ENCODE peak calls at places on chromosomes 2 and 18, in ten cellular contexts. One of them, this sample, is unnamed.

GRCh38 chr2:8416836-8417832 is 264.7 kb upstream of the ID2 start:
- DNase-seq in fibroblast of the aortic adventitia: no peak
- DNase-seq in lung: no peak
- DNase-seq in HCT116: no peak
- DNase-seq in endothelial cell: no peak
- DNase-seq in GM20000: no peak
- DNase-seq in astrocyte of the spinal cord: no peak
- DNase-seq in spleen: no peak
- DNase-seq in kidney epithelial cell: no peak
- DNase-seq in astrocyte of the cerebellum: no peak
- DNase-seq in this sample: no peak

GRCh38 chr2:175207741-175208438 is 26.4 kb upstream of the ATP5MC3 start:
- DNase-seq in fibroblast of the aortic adventitia: peak
- DNase-seq in lung: no peak
- DNase-seq in HCT116: no peak
- DNase-seq in endothelial cell: no peak
- DNase-seq in GM20000: no peak
- DNase-seq in astrocyte of the spinal cord: no peak
- DNase-seq in spleen: no peak
- DNase-seq in kidney epithelial cell: no peak
- DNase-seq in astrocyte of the cerebellum: no peak
- DNase-seq in this sample: no peak

GRCh38 chr2:137161250-137161649 is 395.9 kb downstream of the THSD7B start:
- DNase-seq in fibroblast of the aortic adventitia: no peak
- DNase-seq in lung: no peak
- DNase-seq in HCT116: no peak
- DNase-seq in endothelial cell: no peak
- DNase-seq in GM20000: no peak
- DNase-seq in astrocyte of the spinal cord: no peak
- DNase-seq in spleen: no peak
- DNase-seq in kidney epithelial cell: no peak
- DNase-seq in astrocyte of the cerebellum: no peak
- DNase-seq in this sample: no peak

GRCh38 chr2:162146906-162147305 is 5.1 kb downstream of the GCG start:
- DNase-seq in fibroblast of the aortic adventitia: no peak
- DNase-seq in lung: no peak
- DNase-seq in HCT116: no peak
- DNase-seq in endothelial cell: no peak
- DNase-seq in GM20000: no peak
- DNase-seq in astrocyte of the spinal cord: peak
- DNase-seq in spleen: no peak
- DNase-seq in kidney epithelial cell: no peak
- DNase-seq in astrocyte of the cerebellum: no peak
- DNase-seq in this sample: no peak

GRCh38 chr2:168307379-168307778 is 60.0 kb upstream of the STK39 start:
- DNase-seq in fibroblast of the aortic adventitia: no peak
- DNase-seq in lung: no peak
- DNase-seq in HCT116: no peak
- DNase-seq in endothelial cell: no peak
- DNase-seq in GM20000: no peak
- DNase-seq in astrocyte of the spinal cord: no peak
- DNase-seq in spleen: no peak
- DNase-seq in kidney epithelial cell: no peak
- DNase-seq in astrocyte of the cerebellum: no peak
- DNase-seq in this sample: no peak

GRCh38 chr2:16080071-16080470 is 139.7 kb downstream of the MYCN start:
- DNase-seq in fibroblast of the aortic adventitia: no peak
- DNase-seq in lung: no peak
- DNase-seq in HCT116: no peak
- DNase-seq in endothelial cell: no peak
- DNase-seq in GM20000: no peak
- DNase-seq in astrocyte of the spinal cord: no peak
- DNase-seq in spleen: no peak
- DNase-seq in kidney epithelial cell: no peak
- DNase-seq in astrocyte of the cerebellum: no peak
- DNase-seq in this sample: no peak

GRCh38 chr2:6372317-6372903 is 493.3 kb downstream of the CMPK2 start:
- DNase-seq in fibroblast of the aortic adventitia: peak
- DNase-seq in lung: no peak
- DNase-seq in HCT116: no peak
- DNase-seq in endothelial cell: no peak
- DNase-seq in GM20000: no peak
- DNase-seq in astrocyte of the spinal cord: peak
- DNase-seq in spleen: no peak
- DNase-seq in kidney epithelial cell: peak
- DNase-seq in astrocyte of the cerebellum: peak
- DNase-seq in this sample: no peak

GRCh38 chr2:241935314-241935713 is 65.8 kb downstream of the RTP5 start:
- DNase-seq in fibroblast of the aortic adventitia: peak
- DNase-seq in lung: no peak
- DNase-seq in HCT116: peak
- DNase-seq in endothelial cell: no peak
- DNase-seq in GM20000: no peak
- DNase-seq in astrocyte of the spinal cord: peak
- DNase-seq in spleen: no peak
- DNase-seq in kidney epithelial cell: no peak
- DNase-seq in astrocyte of the cerebellum: no peak
- DNase-seq in this sample: no peak

GRCh38 chr2:42243297-42243696 is 74.1 kb downstream of the EML4 start:
- DNase-seq in fibroblast of the aortic adventitia: no peak
- DNase-seq in lung: no peak
- DNase-seq in HCT116: no peak
- DNase-seq in endothelial cell: no peak
- DNase-seq in GM20000: no peak
- DNase-seq in astrocyte of the spinal cord: no peak
- DNase-seq in spleen: no peak
- DNase-seq in kidney epithelial cell: no peak
- DNase-seq in astrocyte of the cerebellum: no peak
- DNase-seq in this sample: no peak

GRCh38 chr2:621303-622099 is 55.7 kb downstream of the TMEM18 start:
- DNase-seq in fibroblast of the aortic adventitia: no peak
- DNase-seq in lung: peak
- DNase-seq in HCT116: no peak
- DNase-seq in endothelial cell: no peak
- DNase-seq in GM20000: no peak
- DNase-seq in astrocyte of the spinal cord: no peak
- DNase-seq in spleen: no peak
- DNase-seq in kidney epithelial cell: no peak
- DNase-seq in astrocyte of the cerebellum: no peak
- DNase-seq in this sample: no peak

GRCh38 chr2:37560863-37561614 is 110.4 kb downstream of the CDC42EP3 start:
- DNase-seq in fibroblast of the aortic adventitia: peak
- DNase-seq in lung: no peak
- DNase-seq in HCT116: no peak
- DNase-seq in endothelial cell: no peak
- DNase-seq in GM20000: no peak
- DNase-seq in astrocyte of the spinal cord: no peak
- DNase-seq in spleen: no peak
- DNase-seq in kidney epithelial cell: no peak
- DNase-seq in astrocyte of the cerebellum: no peak
- DNase-seq in this sample: no peak

GRCh38 chr2:215736653-215737290 is 276.6 kb downstream of the MREG start:
- DNase-seq in fibroblast of the aortic adventitia: peak
- DNase-seq in lung: no peak
- DNase-seq in HCT116: peak
- DNase-seq in endothelial cell: no peak
- DNase-seq in GM20000: no peak
- DNase-seq in astrocyte of the spinal cord: peak
- DNase-seq in spleen: no peak
- DNase-seq in kidney epithelial cell: no peak
- DNase-seq in astrocyte of the cerebellum: no peak
- DNase-seq in this sample: no peak

GRCh38 chr2:220756653-220757052 is 815.5 kb downstream of the EPHA4 start:
- DNase-seq in fibroblast of the aortic adventitia: no peak
- DNase-seq in lung: no peak
- DNase-seq in HCT116: no peak
- DNase-seq in endothelial cell: no peak
- DNase-seq in GM20000: no peak
- DNase-seq in astrocyte of the spinal cord: no peak
- DNase-seq in spleen: no peak
- DNase-seq in kidney epithelial cell: no peak
- DNase-seq in astrocyte of the cerebellum: no peak
- DNase-seq in this sample: no peak
- TF ChIP-seq CTCF in fibroblast of the aortic adventitia: no peak
- TF ChIP-seq CTCF in lung: no peak
- TF ChIP-seq CTCF in HCT116: no peak
- TF ChIP-seq CTCF in endothelial cell: no peak
- TF ChIP-seq CTCF in GM20000: no peak
- TF ChIP-seq CTCF in astrocyte of the spinal cord: no peak
- TF ChIP-seq CTCF in spleen: no peak
- TF ChIP-seq CTCF in kidney epithelial cell: no peak
- TF ChIP-seq CTCF in astrocyte of the cerebellum: no peak
- TF ChIP-seq CTCF in this sample: no peak

GRCh38 chr18:389658-390357 is 110.7 kb downstream of the COLEC12 start:
- DNase-seq in fibroblast of the aortic adventitia: peak
- DNase-seq in lung: no peak
- DNase-seq in HCT116: no peak
- DNase-seq in endothelial cell: peak
- DNase-seq in GM20000: no peak
- DNase-seq in astrocyte of the spinal cord: peak
- DNase-seq in spleen: no peak
- DNase-seq in kidney epithelial cell: no peak
- DNase-seq in astrocyte of the cerebellum: peak
- DNase-seq in this sample: no peak
- TF ChIP-seq CTCF in fibroblast of the aortic adventitia: peak
- TF ChIP-seq CTCF in lung: no peak
- TF ChIP-seq CTCF in HCT116: peak
- TF ChIP-seq CTCF in endothelial cell: no peak
- TF ChIP-seq CTCF in GM20000: no peak
- TF ChIP-seq CTCF in astrocyte of the spinal cord: peak
- TF ChIP-seq CTCF in spleen: no peak
- TF ChIP-seq CTCF in kidney epithelial cell: no peak
- TF ChIP-seq CTCF in astrocyte of the cerebellum: peak
- TF ChIP-seq CTCF in this sample: no peak

DNA sequence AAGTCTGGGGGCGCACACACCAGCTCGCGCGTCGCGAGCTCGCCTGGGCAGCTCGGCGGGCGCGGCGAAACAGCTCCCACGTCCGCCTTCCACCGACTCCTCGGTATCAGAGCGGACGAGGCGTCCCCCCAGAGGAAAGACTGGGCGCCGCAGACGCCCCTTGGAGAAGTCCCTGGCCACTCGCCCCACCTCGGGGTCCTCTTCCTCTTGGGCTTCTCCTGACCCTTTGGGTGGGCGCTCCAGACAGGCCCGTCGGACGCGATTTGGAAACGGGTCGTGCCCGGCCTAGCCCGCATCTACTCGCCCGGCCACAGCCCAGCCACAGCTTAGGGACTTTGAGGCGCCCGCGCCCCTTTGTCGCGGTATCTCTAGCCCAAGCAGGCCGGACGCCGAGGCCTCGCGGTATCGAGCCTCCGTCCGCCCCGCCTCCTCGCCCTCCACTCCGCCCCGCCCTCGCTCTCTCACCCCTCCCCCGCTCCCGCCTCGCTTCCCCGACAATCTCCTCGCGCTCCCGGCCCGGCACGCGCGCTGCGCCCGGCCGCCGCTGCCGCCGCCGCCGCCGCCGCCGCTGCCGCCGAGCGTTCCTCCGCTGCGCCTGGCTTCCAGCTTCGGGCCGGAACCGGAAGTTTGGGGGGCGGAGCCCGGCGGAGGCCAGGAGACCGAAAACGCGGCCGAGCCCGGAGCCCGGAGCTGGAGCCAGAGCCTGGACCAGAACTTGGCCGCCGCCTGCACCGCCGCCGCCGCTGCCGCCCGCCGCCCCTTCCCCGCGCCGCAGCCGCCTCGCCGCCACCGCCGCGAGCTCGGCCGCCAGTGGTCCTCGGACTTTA is 752 bp upstream of the ACVR2A start:
- DNase-seq in fibroblast of the aortic adventitia: peak
- DNase-seq in lung: peak
- DNase-seq in HCT116: peak
- DNase-seq in endothelial cell: peak
- DNase-seq in GM20000: peak
- DNase-seq in astrocyte of the spinal cord: peak
- DNase-seq in spleen: peak
- DNase-seq in kidney epithelial cell: peak
- DNase-seq in astrocyte of the cerebellum: peak
- DNase-seq in this sample: peak
- TF ChIP-seq CTCF in fibroblast of the aortic adventitia: peak
- TF ChIP-seq CTCF in lung: no peak
- TF ChIP-seq CTCF in HCT116: no peak
- TF ChIP-seq CTCF in endothelial cell: no peak
- TF ChIP-seq CTCF in GM20000: no peak
- TF ChIP-seq CTCF in astrocyte of the spinal cord: peak
- TF ChIP-seq CTCF in spleen: peak
- TF ChIP-seq CTCF in kidney epithelial cell: peak
- TF ChIP-seq CTCF in astrocyte of the cerebellum: peak
- TF ChIP-seq CTCF in this sample: no peak

GRCh38 chr2:143075711-143076110 is 53.5 kb upstream of the ARHGAP15 start:
- DNase-seq in fibroblast of the aortic adventitia: no peak
- DNase-seq in lung: no peak
- DNase-seq in HCT116: no peak
- DNase-seq in endothelial cell: no peak
- DNase-seq in GM20000: no peak
- DNase-seq in astrocyte of the spinal cord: no peak
- DNase-seq in spleen: no peak
- DNase-seq in kidney epithelial cell: no peak
- DNase-seq in astrocyte of the cerebellum: no peak
- DNase-seq in this sample: no peak

GRCh38 chr2:143083636-143084035 is 45.6 kb upstream of the ARHGAP15 start:
- DNase-seq in fibroblast of the aortic adventitia: peak
- DNase-seq in lung: no peak
- DNase-seq in HCT116: no peak
- DNase-seq in endothelial cell: no peak
- DNase-seq in GM20000: no peak
- DNase-seq in astrocyte of the spinal cord: peak
- DNase-seq in spleen: no peak
- DNase-seq in kidney epithelial cell: peak
- DNase-seq in astrocyte of the cerebellum: peak
- DNase-seq in this sample: no peak

GRCh38 chr2:143081616-143082015 is 47.6 kb upstream of the ARHGAP15 start:
- DNase-seq in fibroblast of the aortic adventitia: no peak
- DNase-seq in lung: no peak
- DNase-seq in HCT116: no peak
- DNase-seq in endothelial cell: no peak
- DNase-seq in GM20000: no peak
- DNase-seq in astrocyte of the spinal cord: no peak
- DNase-seq in spleen: no peak
- DNase-seq in kidney epithelial cell: no peak
- DNase-seq in astrocyte of the cerebellum: no peak
- DNase-seq in this sample: no peak

GRCh38 chr2:143078106-143078505 is 51.1 kb upstream of the ARHGAP15 start:
- DNase-seq in fibroblast of the aortic adventitia: no peak
- DNase-seq in lung: no peak
- DNase-seq in HCT116: no peak
- DNase-seq in endothelial cell: no peak
- DNase-seq in GM20000: no peak
- DNase-seq in astrocyte of the spinal cord: no peak
- DNase-seq in spleen: no peak
- DNase-seq in kidney epithelial cell: no peak
- DNase-seq in astrocyte of the cerebellum: no peak
- DNase-seq in this sample: no peak
- TF ChIP-seq CTCF in fibroblast of the aortic adventitia: no peak
- TF ChIP-seq CTCF in lung: no peak
- TF ChIP-seq CTCF in HCT116: no peak
- TF ChIP-seq CTCF in endothelial cell: no peak
- TF ChIP-seq CTCF in GM20000: no peak
- TF ChIP-seq CTCF in astrocyte of the spinal cord: peak
- TF ChIP-seq CTCF in spleen: no peak
- TF ChIP-seq CTCF in kidney epithelial cell: no peak
- TF ChIP-seq CTCF in astrocyte of the cerebellum: no peak
- TF ChIP-seq CTCF in this sample: no peak